ENCODE peak calls at places on chromosomes 6 and 20, in eight cellular contexts. One of them, this sample, is unnamed. For H3K27me3, the result is how much of the 10 kb centered on the place peaks cover.

GRCh38 chr6:133368664-133369063 is 127.5 kb downstream of the EYA4 start:
- DNase-seq in spleen: no peak
- DNase-seq in bronchial epithelial cell: peak
- DNase-seq in upper lobe of right lung: no peak
- DNase-seq in PC-3: peak
- DNase-seq in brain microvascular endothelial cell: no peak
- DNase-seq in tibial nerve: no peak
- DNase-seq in neural progenitor cell: peak
- DNase-seq in this sample: no peak

GRCh38 chr6:104680539-104680938 is 179.2 kb downstream of the HACE1 start:
- DNase-seq in spleen: no peak
- DNase-seq in bronchial epithelial cell: no peak
- DNase-seq in upper lobe of right lung: no peak
- DNase-seq in PC-3: no peak
- DNase-seq in brain microvascular endothelial cell: no peak
- DNase-seq in tibial nerve: no peak
- DNase-seq in neural progenitor cell: no peak
- DNase-seq in this sample: no peak

GRCh38 chr6:139131736-139132285 is 3.1 kb upstream of the HECA start:
- DNase-seq in spleen: no peak
- DNase-seq in bronchial epithelial cell: no peak
- DNase-seq in upper lobe of right lung: no peak
- DNase-seq in PC-3: no peak
- DNase-seq in brain microvascular endothelial cell: no peak
- DNase-seq in tibial nerve: no peak
- DNase-seq in neural progenitor cell: no peak
- DNase-seq in this sample: no peak

GRCh38 chr6:127022297-127022696 is 96.2 kb upstream of the RSPO3 start:
- DNase-seq in spleen: no peak
- DNase-seq in bronchial epithelial cell: no peak
- DNase-seq in upper lobe of right lung: peak
- DNase-seq in PC-3: no peak
- DNase-seq in brain microvascular endothelial cell: no peak
- DNase-seq in tibial nerve: no peak
- DNase-seq in neural progenitor cell: no peak
- DNase-seq in this sample: no peak

GRCh38 chr6:49497308-49497707 is 2.4 kb upstream of the GLYATL3 start:
- DNase-seq in spleen: no peak
- DNase-seq in bronchial epithelial cell: no peak
- DNase-seq in upper lobe of right lung: no peak
- DNase-seq in PC-3: no peak
- DNase-seq in brain microvascular endothelial cell: no peak
- DNase-seq in tibial nerve: no peak
- DNase-seq in neural progenitor cell: no peak
- DNase-seq in this sample: no peak

GRCh38 chr6:73854998-73855718 is 159.2 kb downstream of the CD109 start:
- DNase-seq in spleen: no peak
- DNase-seq in bronchial epithelial cell: peak
- DNase-seq in upper lobe of right lung: no peak
- DNase-seq in PC-3: peak
- DNase-seq in brain microvascular endothelial cell: peak
- DNase-seq in tibial nerve: peak
- DNase-seq in neural progenitor cell: peak
- DNase-seq in this sample: no peak

GRCh38 chr20:58661298-58662141 is 10.4 kb downstream of the STX16 start:
- DNase-seq in spleen: no peak
- DNase-seq in bronchial epithelial cell: no peak
- DNase-seq in upper lobe of right lung: no peak
- DNase-seq in PC-3: no peak
- DNase-seq in brain microvascular endothelial cell: no peak
- DNase-seq in tibial nerve: no peak
- DNase-seq in neural progenitor cell: no peak
- DNase-seq in this sample: no peak

GRCh38 chr20:64102647-64103354 is 4.6 kb downstream of the NPBWR2 start:
- DNase-seq in spleen: peak
- DNase-seq in bronchial epithelial cell: no peak
- DNase-seq in upper lobe of right lung: peak
- DNase-seq in PC-3: no peak
- DNase-seq in brain microvascular endothelial cell: no peak
- DNase-seq in tibial nerve: no peak
- DNase-seq in neural progenitor cell: peak
- DNase-seq in this sample: no peak

GRCh38 chr6:122804962-122805499 is 16.0 kb downstream of the SMPDL3A start:
- DNase-seq in spleen: no peak
- DNase-seq in bronchial epithelial cell: no peak
- DNase-seq in upper lobe of right lung: no peak
- DNase-seq in PC-3: no peak
- DNase-seq in brain microvascular endothelial cell: no peak
- DNase-seq in tibial nerve: no peak
- DNase-seq in neural progenitor cell: no peak
- DNase-seq in this sample: no peak

GRCh38 chr6:35247642-35248231 is 11.8 kb upstream of the ZNF76 start:
- DNase-seq in spleen: no peak
- DNase-seq in bronchial epithelial cell: no peak
- DNase-seq in upper lobe of right lung: no peak
- DNase-seq in PC-3: no peak
- DNase-seq in brain microvascular endothelial cell: no peak
- DNase-seq in tibial nerve: no peak
- DNase-seq in neural progenitor cell: no peak
- DNase-seq in this sample: no peak
- TF ChIP-seq CTCF in spleen: no peak
- TF ChIP-seq CTCF in bronchial epithelial cell: no peak
- TF ChIP-seq CTCF in upper lobe of right lung: no peak
- TF ChIP-seq CTCF in PC-3: no peak
- TF ChIP-seq CTCF in brain microvascular endothelial cell: no peak
- TF ChIP-seq CTCF in tibial nerve: no peak
- TF ChIP-seq CTCF in neural progenitor cell: no peak
- TF ChIP-seq CTCF in this sample: peak

DNA sequence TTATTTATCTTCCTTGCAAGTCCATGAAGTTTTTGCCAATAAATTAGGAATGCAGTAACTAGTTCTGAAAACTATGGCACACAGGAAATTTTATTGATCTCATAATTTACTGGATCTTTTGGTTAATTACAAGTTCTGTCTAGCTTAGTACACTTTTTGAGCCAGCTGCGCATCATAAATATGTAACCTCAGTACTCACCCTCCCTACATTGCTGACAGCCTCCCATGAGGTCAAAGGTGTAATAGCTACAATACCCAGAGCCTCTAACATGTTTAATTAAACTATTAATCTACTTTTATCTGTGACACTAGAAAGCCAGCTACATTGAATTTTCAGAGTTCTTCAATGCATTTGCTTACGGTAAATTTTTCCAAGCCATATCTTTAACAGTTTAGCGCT is 898.1 kb downstream of the KIF16B start:
- DNase-seq in spleen: no peak
- DNase-seq in bronchial epithelial cell: no peak
- DNase-seq in upper lobe of right lung: no peak
- DNase-seq in PC-3: no peak
- DNase-seq in brain microvascular endothelial cell: no peak
- DNase-seq in tibial nerve: no peak
- DNase-seq in neural progenitor cell: no peak
- DNase-seq in this sample: no peak
- H3K4me3 ChIP-seq in spleen: no peak
- H3K4me3 ChIP-seq in bronchial epithelial cell: no peak
- H3K4me3 ChIP-seq in upper lobe of right lung: no peak
- H3K4me3 ChIP-seq in PC-3: no peak
- H3K4me3 ChIP-seq in brain microvascular endothelial cell: no peak
- H3K4me3 ChIP-seq in tibial nerve: no peak
- H3K4me3 ChIP-seq in neural progenitor cell: no peak
- H3K4me3 ChIP-seq in this sample: no peak

GRCh38 chr20:44810391-44811149 is at the start of gene RIMS4:
- DNase-seq in spleen: no peak
- DNase-seq in bronchial epithelial cell: no peak
- DNase-seq in upper lobe of right lung: no peak
- DNase-seq in PC-3: no peak
- DNase-seq in brain microvascular endothelial cell: no peak
- DNase-seq in tibial nerve: no peak
- DNase-seq in neural progenitor cell: peak
- DNase-seq in this sample: no peak

GRCh38 chr20:44809380-44810060 is 826 bp downstream of the RIMS4 start:
- DNase-seq in spleen: no peak
- DNase-seq in bronchial epithelial cell: no peak
- DNase-seq in upper lobe of right lung: no peak
- DNase-seq in PC-3: no peak
- DNase-seq in brain microvascular endothelial cell: no peak
- DNase-seq in tibial nerve: no peak
- DNase-seq in neural progenitor cell: no peak
- DNase-seq in this sample: no peak

GRCh38 chr20:44807684-44808056 is 2.7 kb downstream of the RIMS4 start:
- DNase-seq in spleen: no peak
- DNase-seq in bronchial epithelial cell: no peak
- DNase-seq in upper lobe of right lung: no peak
- DNase-seq in PC-3: no peak
- DNase-seq in brain microvascular endothelial cell: no peak
- DNase-seq in tibial nerve: no peak
- DNase-seq in neural progenitor cell: no peak
- DNase-seq in this sample: no peak

GRCh38 chr20:44810061-44810390 is 320 bp downstream of the RIMS4 start:
- DNase-seq in spleen: no peak
- DNase-seq in bronchial epithelial cell: no peak
- DNase-seq in upper lobe of right lung: no peak
- DNase-seq in PC-3: no peak
- DNase-seq in brain microvascular endothelial cell: no peak
- DNase-seq in tibial nerve: no peak
- DNase-seq in neural progenitor cell: no peak
- DNase-seq in this sample: no peak

GRCh38 chr20:44811150-44811685 is 872 bp upstream of the RIMS4 start:
- DNase-seq in spleen: no peak
- DNase-seq in bronchial epithelial cell: no peak
- DNase-seq in upper lobe of right lung: no peak
- DNase-seq in PC-3: no peak
- DNase-seq in brain microvascular endothelial cell: no peak
- DNase-seq in tibial nerve: no peak
- DNase-seq in neural progenitor cell: no peak
- DNase-seq in this sample: no peak
- H3K27me3 ChIP-seq in spleen: under half
- H3K27me3 ChIP-seq in bronchial epithelial cell: under half
- H3K27me3 ChIP-seq in upper lobe of right lung: under half
- H3K27me3 ChIP-seq in PC-3: half or more
- H3K27me3 ChIP-seq in brain microvascular endothelial cell: under half
- H3K27me3 ChIP-seq in tibial nerve: half or more
- H3K27me3 ChIP-seq in neural progenitor cell: half or more
- H3K27me3 ChIP-seq in this sample: under half

GRCh38 chr6:159805418-159806020 is 5.4 kb downstream of the PNLDC1 start:
- DNase-seq in spleen: no peak
- DNase-seq in bronchial epithelial cell: no peak
- DNase-seq in upper lobe of right lung: no peak
- DNase-seq in PC-3: no peak
- DNase-seq in brain microvascular endothelial cell: no peak
- DNase-seq in tibial nerve: no peak
- DNase-seq in neural progenitor cell: no peak
- DNase-seq in this sample: no peak

GRCh38 chr6:159800141-159800865 is at the start of gene PNLDC1:
- DNase-seq in spleen: no peak
- DNase-seq in bronchial epithelial cell: no peak
- DNase-seq in upper lobe of right lung: no peak
- DNase-seq in PC-3: no peak
- DNase-seq in brain microvascular endothelial cell: no peak
- DNase-seq in tibial nerve: no peak
- DNase-seq in neural progenitor cell: no peak
- DNase-seq in this sample: no peak

GRCh38 chr6:159804504-159804903 is 4.4 kb downstream of the PNLDC1 start:
- DNase-seq in spleen: peak
- DNase-seq in bronchial epithelial cell: no peak
- DNase-seq in upper lobe of right lung: no peak
- DNase-seq in PC-3: no peak
- DNase-seq in brain microvascular endothelial cell: no peak
- DNase-seq in tibial nerve: no peak
- DNase-seq in neural progenitor cell: no peak
- DNase-seq in this sample: no peak

GRCh38 chr6:159806021-159806458 is 6.0 kb downstream of the PNLDC1 start:
- DNase-seq in spleen: peak
- DNase-seq in bronchial epithelial cell: peak
- DNase-seq in upper lobe of right lung: no peak
- DNase-seq in PC-3: no peak
- DNase-seq in brain microvascular endothelial cell: no peak
- DNase-seq in tibial nerve: no peak
- DNase-seq in neural progenitor cell: no peak
- DNase-seq in this sample: no peak

GRCh38 chr6:159801935-159802334 is 1.9 kb downstream of the PNLDC1 start:
- DNase-seq in spleen: peak
- DNase-seq in bronchial epithelial cell: no peak
- DNase-seq in upper lobe of right lung: no peak
- DNase-seq in PC-3: no peak
- DNase-seq in brain microvascular endothelial cell: no peak
- DNase-seq in tibial nerve: no peak
- DNase-seq in neural progenitor cell: no peak
- DNase-seq in this sample: no peak
- TF ChIP-seq CTCF in spleen: no peak
- TF ChIP-seq CTCF in bronchial epithelial cell: no peak
- TF ChIP-seq CTCF in upper lobe of right lung: no peak
- TF ChIP-seq CTCF in PC-3: no peak
- TF ChIP-seq CTCF in brain microvascular endothelial cell: no peak
- TF ChIP-seq CTCF in tibial nerve: no peak
- TF ChIP-seq CTCF in neural progenitor cell: no peak
- TF ChIP-seq CTCF in this sample: no peak

DNA sequence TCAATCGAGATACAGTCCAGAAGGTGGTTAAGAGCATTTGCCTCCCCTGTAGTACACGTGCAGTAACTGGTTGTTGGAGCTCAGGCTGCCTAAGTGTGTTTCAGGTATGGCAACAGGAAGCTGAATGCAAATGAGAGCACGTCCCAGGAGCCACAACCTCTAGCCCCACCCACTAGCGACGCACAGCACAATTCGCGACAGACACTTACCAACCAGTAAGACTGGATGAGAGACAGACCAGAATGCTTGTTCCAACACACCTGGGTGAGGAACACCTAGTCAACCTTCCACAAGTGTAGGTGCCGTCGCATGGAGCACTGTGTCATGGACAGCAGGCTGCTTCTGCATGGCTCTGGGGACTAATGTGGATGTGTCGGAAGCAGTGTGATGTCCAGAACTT is 7.2 kb upstream of the SERPINB1 start:
- DNase-seq in spleen: peak
- DNase-seq in bronchial epithelial cell: peak
- DNase-seq in upper lobe of right lung: no peak
- DNase-seq in PC-3: no peak
- DNase-seq in brain microvascular endothelial cell: no peak
- DNase-seq in tibial nerve: no peak
- DNase-seq in neural progenitor cell: no peak
- DNase-seq in this sample: no peak
- H3K4me3 ChIP-seq in spleen: no peak
- H3K4me3 ChIP-seq in bronchial epithelial cell: no peak
- H3K4me3 ChIP-seq in upper lobe of right lung: no peak
- H3K4me3 ChIP-seq in PC-3: no peak
- H3K4me3 ChIP-seq in brain microvascular endothelial cell: no peak
- H3K4me3 ChIP-seq in tibial nerve: no peak
- H3K4me3 ChIP-seq in neural progenitor cell: no peak
- H3K4me3 ChIP-seq in this sample: peak

This sample was measured in GM06990.